ENCODE peak calls at places on chromosomes 6 and 20, in seven cellular contexts. E, U, D, J, I, Z and G are unnamed samples.
A peak's percentile ranks its signal among the peaks of the same experiment; 100 is the strongest.

GRCh38 chr20:46021361-46022359 is 7.4 kb upstream of the SLC12A5 start:
- DNase-seq in J (peak; percentile 32), Z (no peak), I (peak; percentile 67), D (peak; percentile 33), E (no peak), U (peak; percentile 83), G (no peak)

GRCh38 chr6:46053034-46053933 is 37.6 kb upstream of the CLIC5 start:
- DNase-seq in E (no peak), J (no peak), D (no peak), I (no peak), U (no peak), Z (no peak), G (no peak)

GRCh38 chr6:149909701-149910470 is 12.0 kb upstream of the RAET1E start:
- DNase-seq in E (no peak), Z (no peak), U (no peak), D (no peak), J (no peak), I (no peak), G (no peak)

GRCh38 chr20:7094438-7094997 is 327.0 kb downstream of the BMP2 start:
- DNase-seq in D (peak; percentile 25), E (no peak), J (no peak), Z (no peak), U (peak; percentile 56), I (peak; percentile 17), G (peak; percentile 50)

GRCh38 chr6:42520786-42521607 is 42.8 kb upstream of the UBR2 start:
- DNase-seq in J (no peak), E (no peak), Z (no peak), D (no peak), I (no peak), U (no peak), G (no peak)

GRCh38 chr6:88004707-88005106 is 42.9 kb upstream of the SPACA1 start:
- DNase-seq in Z (no peak), I (no peak), E (no peak), U (no peak), J (no peak), D (peak; percentile 17), G (no peak)

GRCh38 chr20:58058421-58059140 is 169.9 kb downstream of the ANKRD60 start:
- DNase-seq in Z (no peak), J (no peak), U (no peak), E (no peak), D (no peak), I (no peak), G (no peak)

GRCh38 chr6:32192608-32193039 is at the start of gene GPSM3:
- DNase-seq in U (no peak), D (peak; percentile 81), E (no peak), J (peak; percentile 34), Z (no peak), I (peak; percentile 42), G (peak; percentile 88)

GRCh38 chr6:29834564-29835436 is 7.2 kb downstream of the HLA-G start:
- DNase-seq in E (peak; percentile 36), Z (no peak), U (no peak), J (peak; percentile 62), I (peak; percentile 32), D (peak; percentile 20), G (no peak)

GRCh38 chr6:24520929-24521546 is 26.3 kb downstream of the ALDH5A1 start:
- DNase-seq in J (no peak), I (no peak), U (no peak), D (peak; percentile 50), Z (no peak), E (no peak), G (peak; percentile 33)

GRCh38 chr20:34475979-34476736 is 40.1 kb upstream of the DYNLRB1 start:
- DNase-seq in U (no peak), I (peak; percentile 59), J (peak; percentile 8), Z (no peak), D (no peak), E (no peak), G (no peak)

GRCh38 chr20:8568068-8568467 is 436.0 kb downstream of the PLCB1 start:
- DNase-seq in Z (no peak), U (no peak), D (peak; percentile 31), E (no peak), I (no peak), J (no peak), G (no peak)

GRCh38 chr6:44859901-44860410 is 468.2 kb upstream of the RUNX2 start:
- DNase-seq in U (no peak), E (no peak), I (no peak), D (no peak), Z (no peak), J (no peak), G (no peak)

GRCh38 chr6:155079985-155080452 is 84.9 kb downstream of the TIAM2 start:
- DNase-seq in D (no peak), U (no peak), Z (no peak), J (no peak), E (no peak), I (no peak), G (no peak)

GRCh38 chr6:30075094-30075986 is at the start of gene RNF39:
- DNase-seq in D (no peak), E (no peak), I (no peak), J (no peak), U (no peak), Z (no peak), G (no peak)

GRCh38 chr20:61628901-61629300 is 376.8 kb downstream of the CDH4 start:
- DNase-seq in I (peak; percentile 24), J (no peak), Z (no peak), U (no peak), D (no peak), E (no peak), G (no peak)

GRCh38 chr6:72650081-72650745 is 28.3 kb downstream of the KCNQ5 start:
- DNase-seq in Z (no peak), E (no peak), U (no peak), I (no peak), D (no peak), J (no peak), G (no peak)

GRCh38 chr6:150189176-150189575 is 46.3 kb downstream of the PPP1R14C start:
- DNase-seq in Z (no peak), E (no peak), I (no peak), U (no peak), J (no peak), D (no peak), G (no peak)

GRCh38 chr20:36833275-36834020 is 42.5 kb upstream of the TLDC2 start:
- DNase-seq in Z (no peak), J (no peak), E (no peak), U (no peak), D (no peak), I (peak; percentile 41), G (no peak)

GRCh38 chr20:1964659-1965405 is 29.0 kb downstream of the PDYN start:
- DNase-seq in I (no peak), Z (no peak), U (no peak), E (no peak), J (no peak), D (no peak), G (no peak)

GRCh38 chr20:14922503-14923267 is 585.3 kb upstream of the FLRT3 start:
- DNase-seq in E (no peak), J (no peak), D (no peak), U (no peak), Z (no peak), I (no peak), G (no peak)

GRCh38 chr6:93919365-93919764 is 500.0 kb upstream of the EPHA7 start:
- DNase-seq in J (no peak), I (no peak), D (no peak), Z (no peak), E (no peak), U (no peak), G (no peak)

GRCh38 chr6:9192405-9192909 is 757.1 kb upstream of the SLC35B3 start:
- DNase-seq in J (no peak), E (no peak), I (no peak), U (no peak), D (no peak), Z (no peak), G (no peak)

GRCh38 chr6:39173276-39173675 is 56.0 kb downstream of the KCNK5 start:
- DNase-seq in I (peak; percentile 11), E (no peak), J (no peak), Z (no peak), D (peak; percentile 87), U (no peak), G (no peak)

GRCh38 chr6:14711056-14711703 is 534.7 kb upstream of the JARID2 start:
- DNase-seq in U (no peak), E (no peak), I (no peak), J (no peak), D (peak; percentile 96), Z (no peak), G (peak; percentile 66)

GRCh38 chr20:4729265-4729664 is 7.6 kb downstream of the PRND start:
- DNase-seq in Z (no peak), D (no peak), U (no peak), J (no peak), I (no peak), E (no peak), G (no peak)

GRCh38 chr20:63037669-63038268 is 31.0 kb upstream of the BHLHE23 start:
- DNase-seq in I (no peak), D (no peak), E (no peak), J (no peak), U (no peak), Z (no peak), G (no peak)

GRCh38 chr20:55500130-55500529 is 505.2 kb downstream of the CBLN4 start:
- DNase-seq in D (no peak), J (no peak), Z (no peak), U (no peak), E (no peak), I (no peak), G (no peak)

GRCh38 chr6:3308106-3308505 is 49.4 kb downstream of the PSMG4 start:
- DNase-seq in Z (no peak), U (no peak), D (no peak), I (no peak), E (no peak), J (no peak), G (no peak)

GRCh38 chr6:134676307-134677281 is 273.3 kb downstream of the ALDH8A1 start:
- DNase-seq in E (no peak), D (no peak), Z (no peak), U (peak; percentile 55), J (no peak), I (no peak), G (no peak)

GRCh38 chr6:154448448-154449096 is 61.9 kb downstream of the CNKSR3 start:
- DNase-seq in I (no peak), E (no peak), J (no peak), Z (no peak), U (peak; percentile 79), D (no peak), G (no peak)

GRCh38 chr20:49186535-49187329 is 1.4 kb downstream of the STAU1 start:
- DNase-seq in Z (peak; percentile 3), U (no peak), I (peak; percentile 39), E (peak; percentile 32), J (peak; percentile 33), D (peak; percentile 67), G (peak; percentile 80)

GRCh38 chr6:111888928-111889696 is 15.9 kb upstream of the FYN start:
- DNase-seq in J (no peak), I (peak; percentile 19), Z (no peak), E (no peak), U (peak; percentile 81), D (no peak), G (no peak)

GRCh38 chr6:43743682-43744381 is 26.2 kb upstream of the VEGFA start:
- DNase-seq in J (no peak), D (no peak), I (no peak), E (no peak), U (no peak), Z (no peak), G (no peak)